ENCODE peak calls at places on chromosomes 5 and 9, in seven cellular contexts. N, O, W, M, H, Q and L are unnamed samples.

GRCh38 chr5:105817906-105818305 is 1852.8 kb downstream of the EFNA5 start:
- DNase-seq in N (no peak), M (no peak), Q (no peak), O (no peak), W (no peak), H (no peak), L (no peak)

GRCh38 chr9:104279535-104280215 is 185.6 kb downstream of the SMC2 start:
- DNase-seq in O (peak; percentile 81), N (no peak), M (no peak), Q (no peak), H (no peak), W (no peak), L (no peak)

GRCh38 chr5:147735621-147736125 is 46.9 kb downstream of the JAKMIP2 start:
- DNase-seq in Q (no peak), M (no peak), N (no peak), O (no peak), W (no peak), H (no peak), L (no peak)

GRCh38 chr5:132469380-132470372 is 20.9 kb downstream of the IRF1 start:
- DNase-seq in H (no peak), N (no peak), O (peak; percentile 52), M (no peak), Q (no peak), W (no peak), L (no peak)

GRCh38 chr5:8839361-8840055 is 706.4 kb downstream of the SEMA5A start:
- DNase-seq in O (no peak), N (no peak), H (no peak), Q (no peak), M (no peak), W (no peak), L (no peak)

GRCh38 chr5:96703384-96703910 is 41.3 kb downstream of the CAST start:
- DNase-seq in M (no peak), W (peak; percentile 63), H (no peak), O (peak; percentile 13), Q (peak; percentile 84), N (no peak), L (peak; percentile 47)

GRCh38 chr5:154603978-154604679 is 126.1 kb upstream of the HAND1 start:
- DNase-seq in M (no peak), W (no peak), O (peak; percentile 47), H (peak; percentile 99), N (no peak), Q (peak; percentile 6), L (no peak)

GRCh38 chr9:2465921-2466460 is 155.6 kb upstream of the VLDLR start:
- DNase-seq in O (no peak), M (no peak), W (no peak), N (no peak), Q (peak; percentile 74), H (no peak), L (no peak)

GRCh38 chr5:98839469-98840383 is 66.3 kb downstream of the RGMB start:
- DNase-seq in H (peak; percentile 61), W (peak; percentile 15), Q (no peak), O (peak; percentile 24), M (no peak), N (no peak), L (no peak)

GRCh38 chr5:153571157-153571556 is 80.7 kb downstream of the GRIA1 start:
- DNase-seq in H (no peak), W (no peak), Q (no peak), M (no peak), N (no peak), O (no peak), L (no peak)

GRCh38 chr5:56588636-56589485 is 226.5 kb upstream of the MAP3K1 start:
- DNase-seq in Q (peak; percentile 13), W (peak; percentile 22), N (no peak), H (no peak), M (no peak), O (no peak), L (no peak)

GRCh38 chr5:10118150-10118549 is 131.5 kb downstream of the ATPSCKMT start:
- DNase-seq in N (no peak), M (no peak), Q (no peak), W (no peak), H (no peak), O (peak; percentile 11), L (peak; percentile 42)

GRCh38 chr5:6826756-6827155 is 113.5 kb downstream of the TENT4A start:
- DNase-seq in M (no peak), Q (no peak), O (no peak), H (no peak), N (no peak), W (no peak), L (no peak)

GRCh38 chr5:134242146-134242545 is 16.3 kb upstream of the PPP2CA start:
- DNase-seq in N (no peak), M (no peak), O (peak; percentile 88), H (no peak), W (no peak), Q (peak; percentile 45), L (no peak)

GRCh38 chr9:127833555-127833954 is 20.9 kb downstream of the ENG start:
- DNase-seq in W (no peak), Q (no peak), N (no peak), H (no peak), O (no peak), M (no peak), L (no peak)

GRCh38 chr9:4486176-4486575 is 4.1 kb upstream of the SLC1A1 start:
- DNase-seq in O (no peak), M (no peak), H (no peak), Q (no peak), W (no peak), N (no peak), L (no peak)

GRCh38 chr5:112685929-112686328 is 51.8 kb upstream of the APC start:
- DNase-seq in O (peak; percentile 25), W (no peak), N (no peak), H (no peak), Q (no peak), M (no peak), L (no peak)

GRCh38 chr9:86128235-86128822 is 29.0 kb upstream of the GOLM1 start:
- DNase-seq in M (no peak), O (no peak), W (no peak), N (no peak), H (no peak), Q (no peak), L (no peak)

GRCh38 chr9:126763130-126763764 is 41.6 kb upstream of the ZBTB43 start:
- DNase-seq in M (no peak), W (no peak), H (no peak), O (peak; percentile 14), Q (no peak), N (no peak), L (no peak)

GRCh38 chr5:64183956-64184355 is 18.3 kb downstream of the RNF180 start:
- DNase-seq in W (no peak), M (no peak), Q (no peak), O (no peak), H (no peak), N (no peak), L (no peak)

GRCh38 chr5:148083203-148083602 is 19.4 kb downstream of the SPINK5 start:
- DNase-seq in H (no peak), Q (no peak), M (no peak), O (no peak), N (no peak), W (no peak), L (no peak)

GRCh38 chr5:95284512-95285405 is at the start of gene MCTP1:
- DNase-seq in M (no peak), H (peak; percentile 32), N (no peak), W (peak; percentile 22), O (peak; percentile 23), Q (peak; percentile 17), L (no peak)

GRCh38 chr9:130664191-130665028 is at the start of gene PRDM12:
- DNase-seq in W (no peak), O (no peak), N (no peak), Q (no peak), M (no peak), H (no peak), L (no peak)

GRCh38 chr5:91754990-91755389 is 371.9 kb upstream of the ARRDC3 start:
- DNase-seq in Q (no peak), H (no peak), M (no peak), W (no peak), N (no peak), O (no peak), L (no peak)

GRCh38 chr5:13378073-13378472 is 566.4 kb downstream of the DNAH5 start:
- DNase-seq in O (no peak), Q (no peak), M (no peak), H (no peak), W (no peak), N (no peak), L (no peak)

GRCh38 chr5:14011089-14012004 is 66.9 kb upstream of the DNAH5 start:
- DNase-seq in W (peak; percentile 70), M (no peak), Q (peak; percentile 94), N (no peak), H (peak; percentile 91), O (peak; percentile 94), L (peak; percentile 83)

GRCh38 chr9:2127486-2127885 is 112.3 kb downstream of the SMARCA2 start:
- DNase-seq in H (no peak), M (no peak), W (no peak), N (no peak), Q (no peak), O (peak; percentile 58), L (no peak)

GRCh38 chr9:112012026-112012902 is 115.7 kb downstream of the UGCG start:
- DNase-seq in H (no peak), M (no peak), N (no peak), Q (peak; percentile 81), W (peak; percentile 39), O (peak; percentile 96), L (peak; percentile 63)

GRCh38 chr9:16039103-16039987 is 486.5 kb downstream of the CCDC171 start:
- DNase-seq in O (no peak), N (no peak), M (no peak), Q (no peak), W (peak; percentile 10), H (peak; percentile 75), L (no peak)

GRCh38 chr5:96516631-96517071 is 83.6 kb upstream of the PCSK1 start:
- DNase-seq in N (no peak), M (no peak), O (no peak), H (no peak), W (no peak), Q (no peak), L (no peak)

GRCh38 chr5:157544623-157544989 is 31.0 kb downstream of the ADAM19 start:
- DNase-seq in N (no peak), Q (no peak), W (no peak), O (no peak), M (no peak), H (no peak), L (no peak)

GRCh38 chr9:7228786-7229185 is 471.0 kb downstream of the KDM4C start:
- DNase-seq in N (no peak), O (no peak), H (peak; percentile 3), Q (no peak), M (no peak), W (no peak), L (no peak)

GRCh38 chr9:111728617-111729366 is 65.9 kb downstream of the SHOC1 start:
- DNase-seq in O (peak; percentile 94), M (no peak), H (no peak), W (no peak), Q (no peak), N (no peak), L (no peak)

GRCh38 chr9:70389642-70390266 is 24.7 kb downstream of the KLF9 start:
- DNase-seq in W (no peak), N (no peak), M (no peak), O (no peak), Q (no peak), H (peak; percentile 24), L (no peak)

GRCh38 chr5:155308289-155308688 is 294.7 kb downstream of the KIF4B start:
- DNase-seq in Q (no peak), W (no peak), N (no peak), O (no peak), H (no peak), M (no peak), L (no peak)

GRCh38 chr5:79858097-79858723 is 132.9 kb downstream of the MTX3 start:
- DNase-seq in W (peak; percentile 89), H (peak; percentile 71), N (peak; percentile 81), M (peak; percentile 75), Q (peak; percentile 68), O (peak; percentile 53), L (peak; percentile 54)

GRCh38 chr5:154309805-154310204 is 119.3 kb downstream of the GALNT10 start:
- DNase-seq in H (no peak), Q (no peak), M (no peak), O (peak; percentile 47), W (peak; percentile 2), N (no peak), L (no peak)

GRCh38 chr9:89955626-89956025 is 350.8 kb downstream of the GADD45G start:
- DNase-seq in H (no peak), N (no peak), W (no peak), M (no peak), Q (no peak), O (no peak), L (no peak)